ENCODE peak calls at places on chromosomes 16 and 17, in ten cellular contexts. B, M, P, N, J, K, W, A, E and T are unnamed samples.

GRCh38 chr17:56902350-56902749 is 11.5 kb downstream of the TRIM25 start:
- DNase-seq in B (no peak), M (no peak), P (no peak), N (peak), J (no peak), K (no peak), W (no peak), A (no peak), E (no peak), T (no peak)

GRCh38 chr17:42133461-42134041 is 10.9 kb downstream of the HSPB9 start:
- DNase-seq in B (peak), M (no peak), P (no peak), N (no peak), J (no peak), K (no peak), W (no peak), A (no peak), E (no peak), T (peak)

GRCh38 chr17:60645918-60646523 is 31.6 kb upstream of the BCAS3 start:
- DNase-seq in B (no peak), M (no peak), P (no peak), N (no peak), J (no peak), K (no peak), W (no peak), A (no peak), E (no peak), T (no peak)

GRCh38 chr17:66906321-66907278 is 57.9 kb upstream of the CACNG4 start:
- DNase-seq in B (no peak), M (peak), P (peak), N (peak), J (peak), K (peak), W (peak), A (peak), E (peak), T (peak)

GRCh38 chr17:29115906-29116651 is 64.1 kb downstream of the MYO18A start:
- DNase-seq in B (no peak), M (no peak), P (no peak), N (peak), J (no peak), K (no peak), W (no peak), A (peak), E (peak), T (peak)

GRCh38 chr16:78993342-78993741 is 607.2 kb downstream of the MAF start:
- DNase-seq in B (no peak), M (peak), P (no peak), N (no peak), J (no peak), K (peak), W (no peak), A (no peak), E (no peak), T (no peak)

GRCh38 chr16:50268352-50268751 is 2.0 kb downstream of the ADCY7 start:
- DNase-seq in B (no peak), M (no peak), P (no peak), N (no peak), J (no peak), K (no peak), W (no peak), A (no peak), E (no peak), T (no peak)

GRCh38 chr17:7035591-7036368 is at the start of gene SLC16A13:
- DNase-seq in B (no peak), M (peak), P (peak), N (peak), J (peak), K (peak), W (peak), A (peak), E (peak), T (peak)

GRCh38 chr17:36188891-36189306 is 7.7 kb downstream of the CCL3L1 start:
- DNase-seq in B (peak), M (no peak), P (no peak), N (no peak), J (no peak), K (no peak), W (peak), A (no peak), E (no peak), T (no peak)

GRCh38 chr16:11024333-11025053 is 80.1 kb downstream of the CLEC16A start:
- DNase-seq in B (no peak), M (no peak), P (no peak), N (no peak), J (no peak), K (no peak), W (no peak), A (no peak), E (peak), T (no peak)

GRCh38 chr17:39742856-39743436 is 5.2 kb downstream of the GRB7 start:
- DNase-seq in B (no peak), M (no peak), P (no peak), N (no peak), J (no peak), K (no peak), W (no peak), A (no peak), E (peak), T (no peak)

GRCh38 chr16:57977418-57978069 is 6.6 kb upstream of the CNGB1 start:
- DNase-seq in B (no peak), M (no peak), P (no peak), N (no peak), J (no peak), K (no peak), W (no peak), A (peak), E (no peak), T (no peak)

GRCh38 chr16:64455275-64455674 is 666.6 kb downstream of the CDH11 start:
- DNase-seq in B (no peak), M (no peak), P (no peak), N (peak), J (no peak), K (no peak), W (no peak), A (no peak), E (no peak), T (no peak)

GRCh38 chr17:7823581-7824001 is 10.4 kb upstream of the KDM6B start:
- DNase-seq in B (no peak), M (no peak), P (no peak), N (no peak), J (no peak), K (no peak), W (no peak), A (no peak), E (no peak), T (no peak)

GRCh38 chr17:7177954-7178477 is 1.2 kb downstream of the ASGR1 start:
- DNase-seq in B (no peak), M (no peak), P (no peak), N (no peak), J (no peak), K (no peak), W (no peak), A (peak), E (peak), T (no peak)

GRCh38 chr17:78522031-78522809 is 55.0 kb downstream of the DNAH17 start:
- DNase-seq in B (no peak), M (no peak), P (no peak), N (no peak), J (no peak), K (no peak), W (no peak), A (no peak), E (no peak), T (no peak)

GRCh38 chr17:68437979-68438877 is 19.1 kb downstream of the WIPI1 start:
- DNase-seq in B (no peak), M (peak), P (no peak), N (no peak), J (no peak), K (peak), W (no peak), A (no peak), E (peak), T (peak)

GRCh38 chr17:50102164-50102991 is 7.2 kb downstream of the PDK2 start:
- DNase-seq in B (no peak), M (peak), P (no peak), N (no peak), J (no peak), K (peak), W (no peak), A (no peak), E (peak), T (no peak)

GRCh38 chr17:42894283-42895184 is 6.1 kb upstream of the G6PC1 start:
- DNase-seq in B (no peak), M (no peak), P (no peak), N (no peak), J (no peak), K (no peak), W (no peak), A (no peak), E (peak), T (no peak)

DNA sequence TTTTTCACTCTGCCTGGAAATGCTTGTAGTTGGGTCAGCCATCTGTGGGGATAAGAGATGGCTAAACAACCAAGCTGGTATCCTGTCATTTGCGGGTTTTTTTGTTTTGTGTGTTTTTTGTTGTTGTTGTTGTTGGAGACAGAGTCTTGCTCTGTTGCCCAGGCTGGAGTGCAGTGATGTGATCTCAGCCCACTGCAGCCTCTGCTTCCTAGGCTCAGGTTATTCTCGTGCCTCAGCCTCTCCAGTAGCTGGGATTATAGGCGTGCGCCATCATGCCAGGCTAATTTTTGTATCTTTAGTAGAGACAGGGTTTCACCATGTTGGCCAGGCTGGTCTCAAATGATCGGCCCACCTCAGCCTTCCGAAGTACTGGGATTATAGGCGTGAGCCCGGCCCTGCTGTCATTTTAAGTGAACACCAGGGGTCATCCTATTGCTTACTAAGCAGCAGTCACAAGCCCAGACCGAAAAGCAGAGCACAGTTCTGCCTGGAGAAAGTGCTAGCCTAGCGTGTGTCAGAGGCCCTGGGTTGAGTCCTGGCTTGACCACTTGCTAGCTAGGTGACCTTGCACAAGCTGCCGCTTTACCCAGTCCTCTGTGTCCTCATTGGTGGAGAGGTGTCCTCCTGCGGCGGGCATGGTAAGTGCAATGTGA is 4.6 kb downstream of the SMCR8 start:
- DNase-seq in B (no peak), M (no peak), P (no peak), N (peak), J (no peak), K (no peak), W (no peak), A (peak), E (no peak), T (no peak)
- TF ChIP-seq CTCF in B (no peak), M (no peak), P (no peak), N (peak), J (no peak), K (peak), W (peak), A (peak), E (no peak), T (peak)

GRCh38 chr16:24536671-24537070 is 2.7 kb upstream of the RBBP6 start:
- DNase-seq in B (no peak), M (no peak), P (no peak), N (no peak), J (no peak), K (no peak), W (no peak), A (no peak), E (no peak), T (no peak)

GRCh38 chr16:24534634-24535033 is 4.7 kb upstream of the RBBP6 start:
- DNase-seq in B (no peak), M (no peak), P (no peak), N (peak), J (no peak), K (no peak), W (no peak), A (no peak), E (no peak), T (no peak)

GRCh38 chr16:24538756-24539294 is 541 bp upstream of the RBBP6 start:
- DNase-seq in B (no peak), M (no peak), P (no peak), N (peak), J (no peak), K (no peak), W (no peak), A (no peak), E (no peak), T (no peak)

GRCh38 chr16:24537474-24538337 is 1.7 kb upstream of the RBBP6 start:
- DNase-seq in B (no peak), M (no peak), P (no peak), N (no peak), J (no peak), K (no peak), W (no peak), A (no peak), E (no peak), T (no peak)

DNA sequence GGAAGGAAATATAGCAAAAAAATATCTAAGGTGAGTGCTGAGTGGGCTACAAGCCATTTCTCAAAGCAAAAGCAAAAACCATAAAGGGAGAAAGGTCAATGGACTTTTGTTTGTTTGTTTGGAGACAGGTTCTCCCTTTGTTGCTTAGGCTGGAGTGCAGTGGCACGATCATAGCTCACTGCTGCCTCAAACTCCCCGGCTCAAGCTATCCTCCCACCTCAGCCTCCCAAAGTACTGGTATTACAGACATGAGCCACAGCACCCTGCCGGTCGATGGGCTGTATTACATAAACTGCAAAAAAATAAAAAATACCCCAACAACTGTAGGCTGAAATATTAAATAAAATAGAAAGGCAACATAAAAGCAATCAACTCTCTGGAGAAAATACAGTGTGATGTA is 3.5 kb upstream of the RBBP6 start:
- DNase-seq in B (no peak), M (no peak), P (no peak), N (no peak), J (no peak), K (no peak), W (no peak), A (no peak), E (peak), T (no peak)
- TF ChIP-seq CTCF in B (no peak), M (no peak), P (no peak), N (peak), J (no peak), K (no peak), W (no peak), A (no peak), E (peak), T (no peak)

GRCh38 chr16:69859105-69859969 is 91.8 kb upstream of the CLEC18A start:
- DNase-seq in B (no peak), M (peak), P (no peak), N (no peak), J (no peak), K (peak), W (no peak), A (peak), E (peak), T (peak)
- TF ChIP-seq CTCF in B (no peak), M (no peak), P (no peak), N (peak), J (no peak), K (peak), W (peak), A (peak), E (no peak), T (peak)

GRCh38 chr17:75526555-75527270 is 1.2 kb downstream of the LLGL2 start:
- DNase-seq in B (no peak), M (no peak), P (no peak), N (no peak), J (no peak), K (no peak), W (no peak), A (peak), E (peak), T (no peak)

GRCh38 chr17:75523647-75524046 is 1.9 kb upstream of the LLGL2 start:
- DNase-seq in B (no peak), M (no peak), P (no peak), N (no peak), J (no peak), K (no peak), W (no peak), A (no peak), E (no peak), T (no peak)

GRCh38 chr17:75525806-75526554 is 483 bp downstream of the LLGL2 start:
- DNase-seq in B (no peak), M (no peak), P (no peak), N (no peak), J (no peak), K (no peak), W (no peak), A (peak), E (peak), T (no peak)

GRCh38 chr17:75524269-75524970 is 1.1 kb upstream of the LLGL2 start:
- DNase-seq in B (no peak), M (no peak), P (no peak), N (no peak), J (no peak), K (no peak), W (no peak), A (no peak), E (no peak), T (no peak)

DNA sequence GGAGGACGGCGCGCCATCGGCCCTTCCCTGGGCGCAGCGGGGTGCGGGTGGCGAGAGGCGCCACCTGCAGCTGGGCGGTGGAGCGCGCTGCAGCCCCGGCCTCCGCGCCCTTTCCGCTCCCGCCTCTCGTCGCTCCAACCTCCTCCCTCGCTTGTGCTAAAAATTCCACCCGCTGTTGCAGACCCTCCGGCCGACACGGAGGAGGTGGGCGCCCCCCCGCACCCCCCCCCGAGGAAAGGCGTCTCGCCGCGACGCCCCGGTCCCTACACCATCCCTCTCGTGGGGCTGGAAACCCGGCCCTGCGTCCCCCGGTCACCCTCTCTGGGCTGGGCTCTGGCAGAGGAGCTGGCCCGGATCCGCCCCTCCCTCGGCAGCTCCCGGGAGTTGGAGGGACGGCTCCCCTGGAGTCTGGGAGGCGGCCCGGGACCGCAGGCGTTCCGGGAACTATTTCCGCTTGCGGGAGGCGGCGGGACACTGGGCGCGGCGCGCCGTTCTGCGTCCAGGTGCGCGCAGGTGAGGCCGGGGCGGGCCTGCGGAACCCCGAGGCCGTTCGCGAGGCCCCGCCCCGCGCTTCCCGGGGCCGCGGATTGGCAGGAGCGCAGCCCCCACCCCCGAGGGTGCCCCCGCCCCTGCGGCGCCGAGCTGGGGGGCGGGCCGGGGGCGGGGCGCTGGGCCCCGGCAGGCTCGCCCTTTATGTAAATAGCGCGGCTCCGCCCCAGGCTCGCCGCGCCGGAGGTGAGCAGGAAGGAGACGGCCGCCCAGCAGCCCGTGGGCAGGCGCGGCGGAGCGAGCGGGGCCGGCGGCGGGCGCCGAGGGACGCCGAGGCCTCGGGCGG is at the start of gene LLGL2:
- DNase-seq in B (no peak), M (peak), P (peak), N (no peak), J (peak), K (peak), W (peak), A (peak), E (peak), T (peak)
- TF ChIP-seq CTCF in B (no peak), M (peak), P (peak), N (peak), J (peak), K (peak), W (peak), A (peak), E (peak), T (peak)

GRCh38 chr16:1474047-1474446 is 781 bp downstream of the CLCN7 start:
- DNase-seq in B (no peak), M (no peak), P (no peak), N (no peak), J (no peak), K (no peak), W (no peak), A (peak), E (no peak), T (no peak)

GRCh38 chr16:1475552-1476114 is 805 bp upstream of the CLCN7 start:
- DNase-seq in B (no peak), M (no peak), P (no peak), N (no peak), J (no peak), K (no peak), W (no peak), A (no peak), E (no peak), T (no peak)

GRCh38 chr16:1474471-1474795 is 395 bp downstream of the CLCN7 start:
- DNase-seq in B (no peak), M (no peak), P (no peak), N (no peak), J (no peak), K (no peak), W (no peak), A (peak), E (no peak), T (no peak)

GRCh38 chr16:1472974-1473373 is 1.9 kb downstream of the CLCN7 start:
- DNase-seq in B (no peak), M (no peak), P (no peak), N (no peak), J (no peak), K (no peak), W (no peak), A (no peak), E (no peak), T (no peak)

GRCh38 chr16:1474796-1475551 is at the start of gene CLCN7:
- DNase-seq in B (no peak), M (peak), P (peak), N (peak), J (peak), K (peak), W (peak), A (peak), E (peak), T (peak)
- TF ChIP-seq CTCF in B (no peak), M (no peak), P (peak), N (no peak), J (no peak), K (no peak), W (no peak), A (no peak), E (no peak), T (no peak)